ENCODE peak calls at places on chromosomes 7 and 10, in six cellular contexts. E, X, G, V, K and H are unnamed samples.

GRCh38 chr10:5609952-5610616 is 56.3 kb downstream of the ASB13 start:
- DNase-seq in K (peak; percentile 87), G (no peak), V (no peak), E (no peak), X (no peak), H (no peak)

GRCh38 chr7:80089341-80089740 is 45.3 kb upstream of the GNAI1 start:
- DNase-seq in E (no peak), K (no peak), X (no peak), V (no peak), G (no peak), H (no peak)

GRCh38 chr7:139825666-139826290 is 3.3 kb upstream of the TBXAS1 start:
- DNase-seq in G (no peak), K (no peak), V (no peak), E (no peak), X (peak; percentile 28), H (peak; percentile 50)

GRCh38 chr7:109751241-109751640 is 1181.6 kb downstream of the DNAJB9 start:
- DNase-seq in E (no peak), V (no peak), G (no peak), X (peak; percentile 11), K (no peak), H (no peak)

GRCh38 chr10:2933519-2933918 is 133.8 kb upstream of the PFKP start:
- DNase-seq in E (no peak), V (no peak), X (no peak), K (no peak), G (no peak), H (no peak)

GRCh38 chr10:24652381-24652957 is 71.2 kb downstream of the ARHGAP21 start:
- DNase-seq in X (no peak), G (no peak), V (no peak), K (no peak), E (no peak), H (no peak)

GRCh38 chr10:37488792-37489657 is 363.6 kb downstream of the ANKRD30A start:
- DNase-seq in V (no peak), G (peak; percentile 15), X (peak; percentile 99), K (no peak), E (no peak), H (no peak)

GRCh38 chr7:68185641-68186040 is 1189.0 kb downstream of the TYW1 start:
- DNase-seq in E (no peak), G (no peak), K (no peak), X (no peak), V (no peak), H (no peak)

GRCh38 chr10:75223507-75223906 is 12.2 kb downstream of the COMTD1 start:
- DNase-seq in X (no peak), E (no peak), G (no peak), K (no peak), V (no peak), H (peak; percentile 31)

GRCh38 chr10:133007360-133007858 is 65.0 kb upstream of the CFAP46 start:
- DNase-seq in V (no peak), X (no peak), G (no peak), E (no peak), K (no peak), H (no peak)

GRCh38 chr7:47404005-47404404 is 177.9 kb downstream of the TNS3 start:
- DNase-seq in K (peak; percentile 2), G (no peak), V (no peak), X (peak; percentile 33), E (no peak), H (no peak)

GRCh38 chr10:79022565-79023488 is 45.9 kb upstream of the ZMIZ1 start:
- DNase-seq in V (peak; percentile 80), E (peak; percentile 75), G (no peak), X (peak; percentile 58), K (peak; percentile 28), H (peak; percentile 76)

GRCh38 chr10:74825033-74825370 is 1.4 kb upstream of the KAT6B start:
- DNase-seq in E (peak; percentile 93), G (peak; percentile 46), X (peak; percentile 75), V (peak; percentile 10), K (peak; percentile 54), H (peak; percentile 89)

GRCh38 chr10:122461729-122462532 is 578 bp downstream of the HTRA1 start:
- DNase-seq in G (no peak), X (no peak), K (no peak), V (no peak), E (no peak), H (no peak)

GRCh38 chr10:28734940-28735759 is 57.8 kb downstream of the BAMBI start:
- DNase-seq in X (peak; percentile 18), V (no peak), K (no peak), E (no peak), G (no peak), H (peak; percentile 14)

GRCh38 chr10:88428442-88428841 is 154.7 kb downstream of the RNLS start:
- DNase-seq in G (no peak), E (no peak), X (peak; percentile 31), K (no peak), V (no peak), H (peak; percentile 18)

GRCh38 chr10:133453516-133454203 is at the start of gene SCART1:
- DNase-seq in K (no peak), E (no peak), G (no peak), X (peak; percentile 78), V (no peak), H (peak; percentile 81)

GRCh38 chr10:86204421-86205045 is 162.1 kb downstream of the GRID1 start:
- DNase-seq in K (no peak), G (no peak), X (no peak), E (peak; percentile 59), V (no peak), H (no peak)

GRCh38 chr10:93074137-93074596 is 474 bp downstream of the CYP26A1 start:
- DNase-seq in K (no peak), V (no peak), X (peak; percentile 73), E (no peak), G (no peak), H (no peak)

GRCh38 chr7:157281221-157281998 is 55.4 kb upstream of the DNAJB6 start:
- DNase-seq in G (no peak), V (no peak), K (no peak), E (peak; percentile 69), X (no peak), H (no peak)

GRCh38 chr10:80520661-80521488 is 16.8 kb upstream of the SH2D4B start:
- DNase-seq in E (peak; percentile 71), K (no peak), G (no peak), X (no peak), V (no peak), H (no peak)

GRCh38 chr10:127338391-127339108 is 142.2 kb upstream of the INSYN2A start:
- DNase-seq in V (no peak), G (no peak), K (no peak), X (no peak), E (no peak), H (no peak)

GRCh38 chr7:6221340-6222319 is 50.8 kb downstream of the CYTH3 start:
- DNase-seq in G (no peak), K (no peak), E (no peak), X (peak; percentile 86), V (no peak), H (no peak)

GRCh38 chr10:58152698-58153263 is 114.9 kb downstream of the IPMK start:
- DNase-seq in G (peak; percentile 13), K (peak; percentile 35), V (no peak), E (no peak), X (peak; percentile 66), H (peak; percentile 14)

GRCh38 chr7:46752881-46753366 is 829.0 kb downstream of the TNS3 start:
- DNase-seq in K (no peak), E (no peak), V (no peak), X (peak; percentile 20), G (peak; percentile 28), H (no peak)

GRCh38 chr7:101631224-101631714 is 2.2 kb upstream of the MYL10 start:
- DNase-seq in V (no peak), G (no peak), K (no peak), X (no peak), E (peak; percentile 51), H (no peak)

GRCh38 chr10:69057951-69058297 is 30.0 kb upstream of the SRGN start:
- DNase-seq in E (no peak), V (no peak), K (no peak), G (no peak), X (no peak), H (no peak)

GRCh38 chr7:13904689-13905088 is 84.8 kb downstream of the ETV1 start:
- DNase-seq in X (no peak), V (no peak), G (no peak), E (no peak), K (no peak), H (no peak)

GRCh38 chr7:156397249-156397648 is 243.3 kb upstream of the RNF32 start:
- DNase-seq in K (no peak), G (no peak), E (no peak), V (no peak), X (no peak), H (no peak)

GRCh38 chr10:124389613-124390361 is 28.9 kb downstream of the OAT start:
- DNase-seq in X (no peak), E (peak; percentile 85), G (no peak), V (no peak), K (no peak), H (no peak)
- TF ChIP-seq POLR2A in X (no peak), E (no peak), G (no peak), V (no peak), K (no peak), H (no peak)

GRCh38 chr7:7979556-7979955 is 11.0 kb downstream of the GLCCI1 start:
- DNase-seq in E (no peak), K (no peak), G (no peak), V (no peak), X (peak; percentile 20), H (no peak)
- TF ChIP-seq POLR2A in E (no peak), K (no peak), G (no peak), V (no peak), X (no peak), H (no peak)

DNA sequence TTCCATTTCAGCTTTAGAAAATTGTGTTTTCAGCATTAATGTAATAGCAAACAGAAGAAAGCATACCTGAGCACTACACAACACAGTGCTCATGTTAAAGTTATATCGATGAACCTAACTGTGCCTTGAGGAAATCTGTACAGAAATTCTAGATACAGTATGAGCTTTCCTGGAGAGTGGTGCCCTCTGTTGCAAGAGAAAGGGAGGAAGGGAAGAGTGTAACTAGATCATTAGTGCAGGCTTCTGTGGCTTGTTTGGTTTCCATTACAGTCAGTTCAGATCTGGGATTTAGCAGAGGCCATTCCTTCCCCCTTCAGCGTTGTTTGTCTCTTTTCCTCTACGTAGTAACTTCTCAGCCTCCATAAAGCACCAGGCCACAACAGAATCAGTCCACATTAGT is 139.7 kb downstream of the HTR7 start:
- DNase-seq in K (no peak), E (no peak), V (no peak), G (no peak), X (no peak), H (no peak)
- TF ChIP-seq POLR2A in K (no peak), E (no peak), V (no peak), G (no peak), X (no peak), H (no peak)

GRCh38 chr7:106247827-106248201 is 37.0 kb downstream of the NAMPT start:
- DNase-seq in X (no peak), V (no peak), E (no peak), K (no peak), G (no peak), H (no peak)
- TF ChIP-seq POLR2A in X (no peak), V (no peak), E (no peak), K (no peak), G (no peak), H (no peak)

GRCh38 chr7:107779647-107780099 is 23.4 kb downstream of the SLC26A3 start:
- DNase-seq in G (no peak), E (no peak), K (peak; percentile 47), V (no peak), X (no peak), H (no peak)
- TF ChIP-seq POLR2A in G (no peak), E (no peak), K (no peak), V (no peak), X (no peak), H (no peak)